ENCODE peak calls at places on chromosomes 6 and 20, in four cellular contexts. B is ovary, J is psoas muscle, M is Panc1. S is an unnamed sample.

GRCh38 chr6:16770701-16771569 is 9.7 kb upstream of the ATXN1 start:
- DNase-seq in M (no peak), J (peak), B (peak), S (peak)

GRCh38 chr6:167044696-167045095 is 45.5 kb downstream of the CEP43 start:
- DNase-seq in J (no peak), B (no peak), M (no peak), S (peak)

GRCh38 chr20:3165473-3166337 is 6.0 kb upstream of the FASTKD5 start:
- DNase-seq in B (peak), M (no peak), J (peak), S (peak)

GRCh38 chr20:36230019-36230418 is 6.3 kb upstream of the AAR2 start:
- DNase-seq in B (no peak), J (no peak), M (no peak), S (no peak)

GRCh38 chr6:13924146-13924948 is 405 bp upstream of the RNF182 start:
- DNase-seq in M (no peak), B (peak), J (peak), S (peak)

GRCh38 chr20:56975838-56976237 is 290.6 kb downstream of the BMP7 start:
- DNase-seq in J (no peak), M (no peak), B (no peak), S (no peak)

GRCh38 chr6:157681041-157681650 is 141.9 kb upstream of the SNX9 start:
- DNase-seq in B (no peak), J (no peak), M (no peak), S (no peak)

GRCh38 chr20:61661025-61661424 is 404.7 kb downstream of the TAF4 start:
- DNase-seq in J (no peak), B (no peak), M (no peak), S (no peak)

GRCh38 chr6:25972128-25972527 is 9.5 kb downstream of the TRIM38 start:
- DNase-seq in B (no peak), M (no peak), J (no peak), S (no peak)

GRCh38 chr20:64077876-64078551 is 1.3 kb downstream of the RGS19 start:
- DNase-seq in M (no peak), J (no peak), B (no peak), S (no peak)

GRCh38 chr6:113626470-113626869 is 230.7 kb upstream of the MARCKS start:
- DNase-seq in B (no peak), J (no peak), M (no peak), S (no peak)

GRCh38 chr6:113651120-113651519 is 206.0 kb upstream of the MARCKS start:
- DNase-seq in M (no peak), B (no peak), J (no peak), S (no peak)

GRCh38 chr6:89411019-89411268 is 1.1 kb downstream of the RRAGD start:
- DNase-seq in M (no peak), B (no peak), J (no peak), S (no peak)

GRCh38 chr20:37596890-37597539 is 69.3 kb upstream of the BLCAP start:
- DNase-seq in B (no peak), M (no peak), J (no peak), S (no peak)

GRCh38 chr6:89434954-89435353 is 2.0 kb downstream of the ANKRD6 start:
- DNase-seq in B (no peak), J (no peak), M (no peak), S (no peak)

GRCh38 chr6:155158044-155158843 is 105.6 kb upstream of the CLDN20 start:
- DNase-seq in J (no peak), M (no peak), B (no peak), S (peak)

GRCh38 chr6:29834564-29835436 is 7.2 kb downstream of the HLA-G start:
- DNase-seq in B (no peak), J (peak), M (no peak), S (peak)

GRCh38 chr6:1716845-1717244 is 107.1 kb downstream of the FOXC1 start:
- DNase-seq in M (no peak), J (no peak), B (no peak), S (no peak)

GRCh38 chr20:52937701-52938100 is 34.5 kb upstream of the TSHZ2 start:
- DNase-seq in M (no peak), J (no peak), B (no peak), S (peak)

GRCh38 chr6:152338335-152339125 is 298.6 kb downstream of the SYNE1 start:
- DNase-seq in J (peak), B (peak), M (peak), S (peak)

GRCh38 chr20:1803216-1804128 is 91.7 kb upstream of the SIRPA start:
- DNase-seq in M (no peak), J (peak), B (no peak), S (peak)

GRCh38 chr20:15511551-15511950 is 1061.7 kb downstream of the KIF16B start:
- DNase-seq in J (no peak), B (no peak), M (no peak), S (no peak)

GRCh38 chr6:11429577-11429976 is 108.0 kb upstream of the TMEM170B start:
- DNase-seq in M (no peak), B (no peak), J (no peak), S (peak)

GRCh38 chr6:24666097-24666615 is 543 bp downstream of the TDP2 start:
- DNase-seq in B (no peak), J (peak), M (no peak), S (peak)

GRCh38 chr20:9789136-9789535 is 49.7 kb downstream of the PAK5 start:
- DNase-seq in B (no peak), M (no peak), J (no peak), S (no peak)

GRCh38 chr6:108942556-108943492 is 94.6 kb downstream of the ARMC2 start:
- DNase-seq in B (no peak), M (no peak), J (no peak), S (no peak)

GRCh38 chr6:19320066-19320465 is 517.1 kb upstream of the ID4 start:
- DNase-seq in M (no peak), J (no peak), B (no peak), S (no peak)

GRCh38 chr20:63741676-63742380 is 2.3 kb downstream of the SLC2A4RG start:
- DNase-seq in B (peak), J (no peak), M (no peak), S (no peak)

GRCh38 chr6:93731306-93731705 is 311.9 kb upstream of the EPHA7 start:
- DNase-seq in M (no peak), B (no peak), J (no peak), S (no peak)

GRCh38 chr6:41546475-41546865 is 289 bp downstream of the FOXP4 start:
- DNase-seq in J (no peak), M (no peak), B (no peak), S (no peak)

GRCh38 chr6:170111141-170111664 is 179.7 kb downstream of the DLL1 start:
- DNase-seq in B (peak), M (no peak), J (no peak), S (no peak)

GRCh38 chr20:25549866-25550477 is 35.4 kb downstream of the NINL start:
- DNase-seq in J (no peak), B (no peak), M (no peak), S (peak)

GRCh38 chr6:170111816-170112582 is 178.9 kb downstream of the DLL1 start:
- DNase-seq in M (no peak), B (peak), J (peak), S (no peak)

GRCh38 chr20:17327185-17327780 is 100.4 kb downstream of the PCSK2 start:
- DNase-seq in J (no peak), M (no peak), B (no peak), S (no peak)

GRCh38 chr6:34947561-34947960 is 58.5 kb downstream of the ANKS1A start:
- DNase-seq in B (no peak), M (no peak), J (no peak), S (no peak)

GRCh38 chr6:170124836-170125235 is 166.0 kb downstream of the DLL1 start:
- DNase-seq in M (no peak), J (no peak), B (no peak), S (no peak)

GRCh38 chr6:125741336-125741735 is 8.1 kb upstream of the HEY2 start:
- DNase-seq in J (no peak), M (no peak), B (no peak), S (no peak)

GRCh38 chr6:50845499-50846108 is 26.9 kb downstream of the TFAP2B start:
- DNase-seq in M (no peak), J (no peak), B (no peak), S (no peak)

GRCh38 chr6:119637768-119638167 is 288.2 kb upstream of the MAN1A1 start:
- DNase-seq in B (no peak), M (no peak), J (no peak), S (no peak)

DNA sequence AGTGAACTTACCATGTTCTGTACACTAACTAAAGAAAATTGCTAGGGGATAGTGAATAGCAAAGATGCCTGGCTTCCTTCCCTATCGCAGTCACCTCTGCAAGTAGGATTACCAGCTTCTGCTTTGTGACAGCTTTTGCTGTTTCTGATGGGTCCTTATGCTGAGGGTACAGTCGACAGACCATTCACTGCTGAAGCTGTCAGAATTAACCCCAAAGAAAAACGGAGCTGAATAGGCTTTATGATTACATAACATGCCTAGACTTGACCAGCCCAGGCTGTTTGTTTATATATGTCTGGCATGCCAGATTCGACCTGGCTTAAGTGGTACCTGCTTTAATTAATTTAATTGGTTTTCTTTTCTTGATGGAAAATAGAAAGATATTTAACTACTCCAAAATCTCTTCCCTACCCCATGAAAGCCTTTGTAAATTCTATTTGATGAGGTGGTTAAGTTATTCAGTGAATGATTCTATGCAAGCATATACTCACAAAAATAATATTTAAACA is 21.7 kb upstream of the PRELID3B start:
- DNase-seq in J (no peak), B (no peak), M (no peak), S (no peak)
- TF ChIP-seq CTCF in J (no peak), B (no peak), M (no peak), S (no peak)

GRCh38 chr6:131733376-131734016 is 22.7 kb upstream of the CTAGE9 start:
- DNase-seq in M (peak), B (peak), J (no peak), S (peak)
- H3K4me3 ChIP-seq in M (no peak), B (no peak), J (no peak), S (peak)

DNA sequence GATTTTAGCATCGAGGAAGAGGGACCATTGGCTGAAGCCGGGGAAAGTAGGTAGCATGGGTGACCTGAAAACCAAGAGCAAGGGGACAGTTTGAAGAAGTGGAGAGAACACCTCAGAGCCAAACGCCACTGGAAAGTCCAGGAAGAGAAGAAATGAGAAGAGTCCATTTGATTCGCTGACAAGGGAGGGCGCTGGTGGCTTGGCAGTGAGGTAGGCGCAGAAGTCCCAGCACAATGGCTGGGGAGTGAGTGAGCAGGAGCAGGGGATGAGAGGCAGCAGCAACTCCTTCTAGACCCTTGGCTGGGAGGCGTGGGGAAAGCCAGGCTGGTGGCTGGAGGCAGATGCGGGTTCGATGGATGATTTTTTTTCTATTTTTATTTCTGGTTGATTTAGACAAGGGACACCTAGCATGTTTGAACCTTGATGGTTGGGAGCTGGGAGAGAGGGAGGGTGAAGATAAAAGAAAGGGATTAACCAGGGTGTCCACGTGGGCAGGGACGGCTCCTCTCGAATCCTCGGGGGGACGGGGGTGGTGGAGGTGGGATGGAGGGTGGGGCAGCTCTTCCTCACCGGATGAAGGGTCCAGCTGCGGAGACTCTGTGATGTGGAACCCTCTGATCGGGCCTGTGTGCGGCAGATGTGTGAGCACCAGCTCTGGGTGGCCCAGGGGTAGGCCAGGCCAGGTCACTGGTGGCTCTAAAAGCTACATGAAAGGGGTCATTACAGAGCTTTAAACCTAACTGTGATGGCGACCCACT is 164.2 kb downstream of the NFATC2 start:
- DNase-seq in M (no peak), B (no peak), J (no peak), S (no peak)
- TF ChIP-seq CTCF in M (peak), B (no peak), J (no peak), S (peak)

GRCh38 chr6:85403331-85404015 is 46.4 kb upstream of the NT5E start:
- DNase-seq in B (no peak), M (peak), J (no peak), S (peak)
- H3K4me3 ChIP-seq in B (no peak), M (no peak), J (no peak), S (no peak)

GRCh38 chr6:3405679-3406078 is 51.2 kb downstream of the SLC22A23 start:
- DNase-seq in B (no peak), M (no peak), J (no peak), S (peak)

GRCh38 chr6:3405182-3405518 is 51.7 kb downstream of the SLC22A23 start:
- DNase-seq in B (no peak), M (no peak), J (no peak), S (peak)

GRCh38 chr6:3406928-3407809 is 49.7 kb downstream of the SLC22A23 start:
- DNase-seq in B (no peak), J (no peak), M (no peak), S (no peak)

GRCh38 chr6:3407840-3408239 is 49.0 kb downstream of the SLC22A23 start:
- DNase-seq in M (no peak), J (no peak), B (no peak), S (no peak)

DNA sequence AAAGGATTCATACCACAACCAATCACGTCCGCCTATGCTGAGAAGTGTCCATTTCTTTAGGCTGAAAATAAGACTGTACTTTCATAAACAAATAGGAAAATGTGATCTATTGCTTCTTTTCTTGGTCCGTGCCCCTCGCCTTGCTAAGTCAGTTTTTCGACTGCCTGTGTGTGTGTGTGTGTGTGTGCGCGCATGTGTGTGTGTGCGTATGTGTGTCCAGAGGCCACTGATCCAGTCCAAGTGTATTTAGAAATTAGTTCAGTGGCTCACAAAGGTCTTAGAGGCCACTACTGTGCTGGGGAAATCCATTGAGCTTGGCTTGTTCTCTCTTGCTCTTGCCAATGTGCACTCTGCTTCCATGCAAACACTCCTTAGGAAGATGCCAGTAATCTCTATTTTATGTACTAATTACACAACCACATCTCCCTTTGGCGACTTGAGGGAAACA is 50.5 kb downstream of the SLC22A23 start:
- DNase-seq in M (no peak), J (no peak), B (no peak), S (no peak)
- TF ChIP-seq CTCF in M (no peak), J (no peak), B (no peak), S (no peak)

DNA sequence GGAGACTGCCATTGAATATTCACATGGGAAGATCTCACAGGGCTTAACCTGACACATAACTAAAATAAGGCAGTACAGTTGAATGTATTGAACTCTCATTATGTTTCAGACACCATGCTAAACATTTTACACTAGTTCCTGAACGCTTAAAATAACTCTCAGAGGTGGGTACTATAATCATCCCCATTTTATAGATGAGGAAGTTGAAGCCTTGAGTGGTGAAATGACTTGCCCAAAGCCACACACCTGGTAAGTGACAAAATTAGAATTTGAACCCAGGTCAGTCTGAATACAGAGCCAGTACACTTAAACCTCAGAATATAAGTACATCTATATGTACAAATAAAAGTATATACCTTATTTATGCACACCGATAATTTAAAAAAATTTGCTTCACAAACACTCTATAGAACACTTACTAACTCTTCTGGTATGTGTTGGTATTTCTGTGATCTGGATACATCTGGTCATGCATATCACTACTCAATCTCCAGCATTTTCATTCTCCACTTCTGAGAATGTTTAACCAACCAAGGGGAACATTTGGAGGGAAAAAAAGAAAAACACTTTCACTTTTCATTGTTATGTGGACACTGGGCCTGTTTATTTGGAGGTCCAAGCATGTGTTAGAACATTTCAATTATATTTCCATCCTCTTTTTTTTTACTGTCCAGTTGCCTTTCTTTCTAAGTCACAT is 4.6 kb upstream of the BICRAL start:
- DNase-seq in M (no peak), B (no peak), J (no peak), S (peak)
- H3K4me3 ChIP-seq in M (no peak), B (no peak), J (no peak), S (no peak)

DNA sequence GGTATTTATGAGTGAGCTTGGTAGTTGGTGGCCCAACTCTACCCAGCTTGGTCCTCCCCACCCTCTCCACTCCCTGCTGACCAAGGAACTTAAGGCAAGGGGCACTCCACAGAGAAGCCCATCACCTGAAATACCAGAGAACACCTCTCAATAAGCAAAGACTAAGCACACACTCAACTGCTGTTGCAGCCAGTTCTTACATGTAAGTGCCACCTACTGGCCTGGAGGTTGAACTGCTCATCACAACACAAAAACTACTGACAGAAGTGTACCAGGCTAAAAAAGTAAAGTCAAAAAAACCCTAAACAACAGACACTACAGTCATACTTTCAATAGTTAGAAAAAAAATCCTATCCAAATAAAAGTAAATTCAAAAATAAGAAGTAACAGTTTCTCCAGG is 146.2 kb downstream of the FAM83B start:
- DNase-seq in J (no peak), B (no peak), M (no peak), S (peak)
- TF ChIP-seq CTCF in J (no peak), B (no peak), M (peak), S (peak)

S was measured in choroid plexus epithelial cell.